ENCODE peak calls at places on chromosomes 1 and 21, in nine cellular contexts. One of them, this sample, is unnamed.

GRCh38 chr21:34807881-34808568 is 139.2 kb downstream of the CLIC6 start:
- DNase-seq in left cardiac atrium: peak
- DNase-seq in T-cell: peak
- DNase-seq in NCI-H2171: no peak
- DNase-seq in naive thymus-derived CD8-positive, alpha-beta T cell: no peak
- DNase-seq in SHP77: no peak
- DNase-seq in endothelial cell: no peak
- DNase-seq in sciatic nerve: no peak
- DNase-seq in non-pigmented ciliary epithelial cell: peak
- DNase-seq in this sample: no peak

GRCh38 chr1:43074244-43074643 is 97.8 kb downstream of the EBNA1BP2 start:
- DNase-seq in left cardiac atrium: no peak
- DNase-seq in T-cell: no peak
- DNase-seq in NCI-H2171: no peak
- DNase-seq in naive thymus-derived CD8-positive, alpha-beta T cell: no peak
- DNase-seq in SHP77: peak
- DNase-seq in endothelial cell: peak
- DNase-seq in sciatic nerve: no peak
- DNase-seq in non-pigmented ciliary epithelial cell: no peak
- DNase-seq in this sample: no peak

GRCh38 chr1:147105909-147106308 is 66.4 kb downstream of the PRKAB2 start:
- DNase-seq in left cardiac atrium: no peak
- DNase-seq in T-cell: no peak
- DNase-seq in NCI-H2171: no peak
- DNase-seq in naive thymus-derived CD8-positive, alpha-beta T cell: no peak
- DNase-seq in SHP77: no peak
- DNase-seq in endothelial cell: no peak
- DNase-seq in sciatic nerve: no peak
- DNase-seq in non-pigmented ciliary epithelial cell: no peak
- DNase-seq in this sample: no peak

GRCh38 chr1:30847358-30847972 is 61.1 kb downstream of the SDC3 start:
- DNase-seq in left cardiac atrium: peak
- DNase-seq in T-cell: no peak
- DNase-seq in NCI-H2171: no peak
- DNase-seq in naive thymus-derived CD8-positive, alpha-beta T cell: no peak
- DNase-seq in SHP77: peak
- DNase-seq in endothelial cell: peak
- DNase-seq in sciatic nerve: peak
- DNase-seq in non-pigmented ciliary epithelial cell: no peak
- DNase-seq in this sample: no peak

GRCh38 chr1:150536836-150537731 is 12.1 kb upstream of the ADAMTSL4 start:
- DNase-seq in left cardiac atrium: no peak
- DNase-seq in T-cell: no peak
- DNase-seq in NCI-H2171: no peak
- DNase-seq in naive thymus-derived CD8-positive, alpha-beta T cell: no peak
- DNase-seq in SHP77: no peak
- DNase-seq in endothelial cell: no peak
- DNase-seq in sciatic nerve: no peak
- DNase-seq in non-pigmented ciliary epithelial cell: no peak
- DNase-seq in this sample: no peak

GRCh38 chr1:86778510-86779218 is 74.3 kb downstream of the SH3GLB1 start:
- DNase-seq in left cardiac atrium: no peak
- DNase-seq in T-cell: no peak
- DNase-seq in NCI-H2171: no peak
- DNase-seq in naive thymus-derived CD8-positive, alpha-beta T cell: no peak
- DNase-seq in SHP77: no peak
- DNase-seq in endothelial cell: no peak
- DNase-seq in sciatic nerve: no peak
- DNase-seq in non-pigmented ciliary epithelial cell: no peak
- DNase-seq in this sample: no peak

GRCh38 chr1:203340112-203340804 is 10.7 kb downstream of the FMOD start:
- DNase-seq in left cardiac atrium: peak
- DNase-seq in T-cell: peak
- DNase-seq in NCI-H2171: peak
- DNase-seq in naive thymus-derived CD8-positive, alpha-beta T cell: peak
- DNase-seq in SHP77: peak
- DNase-seq in endothelial cell: peak
- DNase-seq in sciatic nerve: peak
- DNase-seq in non-pigmented ciliary epithelial cell: no peak
- DNase-seq in this sample: peak

GRCh38 chr1:118223426-118223825 is 38.4 kb upstream of the SPAG17 start:
- DNase-seq in left cardiac atrium: no peak
- DNase-seq in T-cell: no peak
- DNase-seq in NCI-H2171: no peak
- DNase-seq in naive thymus-derived CD8-positive, alpha-beta T cell: no peak
- DNase-seq in SHP77: peak
- DNase-seq in endothelial cell: peak
- DNase-seq in sciatic nerve: no peak
- DNase-seq in non-pigmented ciliary epithelial cell: no peak
- DNase-seq in this sample: no peak

GRCh38 chr1:119279441-119280415 is 88.9 kb upstream of the HAO2 start:
- DNase-seq in left cardiac atrium: no peak
- DNase-seq in T-cell: no peak
- DNase-seq in NCI-H2171: no peak
- DNase-seq in naive thymus-derived CD8-positive, alpha-beta T cell: no peak
- DNase-seq in SHP77: no peak
- DNase-seq in endothelial cell: no peak
- DNase-seq in sciatic nerve: no peak
- DNase-seq in non-pigmented ciliary epithelial cell: peak
- DNase-seq in this sample: no peak

GRCh38 chr1:29984544-29985375 is 738.6 kb downstream of the MATN1 start:
- DNase-seq in left cardiac atrium: no peak
- DNase-seq in T-cell: no peak
- DNase-seq in NCI-H2171: no peak
- DNase-seq in naive thymus-derived CD8-positive, alpha-beta T cell: no peak
- DNase-seq in SHP77: no peak
- DNase-seq in endothelial cell: no peak
- DNase-seq in sciatic nerve: no peak
- DNase-seq in non-pigmented ciliary epithelial cell: no peak
- DNase-seq in this sample: no peak

GRCh38 chr1:151881479-151881878 is 27.8 kb downstream of the THEM4 start:
- DNase-seq in left cardiac atrium: no peak
- DNase-seq in T-cell: no peak
- DNase-seq in NCI-H2171: no peak
- DNase-seq in naive thymus-derived CD8-positive, alpha-beta T cell: no peak
- DNase-seq in SHP77: no peak
- DNase-seq in endothelial cell: no peak
- DNase-seq in sciatic nerve: no peak
- DNase-seq in non-pigmented ciliary epithelial cell: no peak
- DNase-seq in this sample: no peak

GRCh38 chr1:9145021-9145668 is 16.2 kb upstream of the GPR157 start:
- DNase-seq in left cardiac atrium: no peak
- DNase-seq in T-cell: no peak
- DNase-seq in NCI-H2171: no peak
- DNase-seq in naive thymus-derived CD8-positive, alpha-beta T cell: no peak
- DNase-seq in SHP77: peak
- DNase-seq in endothelial cell: no peak
- DNase-seq in sciatic nerve: no peak
- DNase-seq in non-pigmented ciliary epithelial cell: no peak
- DNase-seq in this sample: no peak

GRCh38 chr1:19730232-19730631 is 65.6 kb downstream of the HTR6 start:
- DNase-seq in left cardiac atrium: no peak
- DNase-seq in T-cell: no peak
- DNase-seq in NCI-H2171: no peak
- DNase-seq in naive thymus-derived CD8-positive, alpha-beta T cell: no peak
- DNase-seq in SHP77: no peak
- DNase-seq in endothelial cell: no peak
- DNase-seq in sciatic nerve: no peak
- DNase-seq in non-pigmented ciliary epithelial cell: no peak
- DNase-seq in this sample: no peak

GRCh38 chr1:219092206-219092605 is 81.5 kb upstream of the LYPLAL1 start:
- DNase-seq in left cardiac atrium: no peak
- DNase-seq in T-cell: no peak
- DNase-seq in NCI-H2171: no peak
- DNase-seq in naive thymus-derived CD8-positive, alpha-beta T cell: no peak
- DNase-seq in SHP77: no peak
- DNase-seq in endothelial cell: no peak
- DNase-seq in sciatic nerve: no peak
- DNase-seq in non-pigmented ciliary epithelial cell: no peak
- DNase-seq in this sample: no peak

GRCh38 chr1:59096501-59096900 is 200.4 kb upstream of the FGGY start:
- DNase-seq in left cardiac atrium: peak
- DNase-seq in T-cell: no peak
- DNase-seq in NCI-H2171: no peak
- DNase-seq in naive thymus-derived CD8-positive, alpha-beta T cell: no peak
- DNase-seq in SHP77: no peak
- DNase-seq in endothelial cell: no peak
- DNase-seq in sciatic nerve: no peak
- DNase-seq in non-pigmented ciliary epithelial cell: no peak
- DNase-seq in this sample: no peak

GRCh38 chr1:204741440-204741839 is 55.9 kb upstream of the LRRN2 start:
- DNase-seq in left cardiac atrium: no peak
- DNase-seq in T-cell: no peak
- DNase-seq in NCI-H2171: no peak
- DNase-seq in naive thymus-derived CD8-positive, alpha-beta T cell: no peak
- DNase-seq in SHP77: no peak
- DNase-seq in endothelial cell: no peak
- DNase-seq in sciatic nerve: no peak
- DNase-seq in non-pigmented ciliary epithelial cell: no peak
- DNase-seq in this sample: no peak

GRCh38 chr21:16624468-16625102 is 888.3 kb upstream of the CXADR start:
- DNase-seq in left cardiac atrium: no peak
- DNase-seq in T-cell: no peak
- DNase-seq in NCI-H2171: no peak
- DNase-seq in naive thymus-derived CD8-positive, alpha-beta T cell: no peak
- DNase-seq in SHP77: no peak
- DNase-seq in endothelial cell: no peak
- DNase-seq in sciatic nerve: no peak
- DNase-seq in non-pigmented ciliary epithelial cell: no peak
- DNase-seq in this sample: no peak

GRCh38 chr1:71561729-71562128 is 480.9 kb upstream of the ZRANB2 start:
- DNase-seq in left cardiac atrium: no peak
- DNase-seq in T-cell: no peak
- DNase-seq in NCI-H2171: no peak
- DNase-seq in naive thymus-derived CD8-positive, alpha-beta T cell: no peak
- DNase-seq in SHP77: no peak
- DNase-seq in endothelial cell: no peak
- DNase-seq in sciatic nerve: no peak
- DNase-seq in non-pigmented ciliary epithelial cell: peak
- DNase-seq in this sample: no peak

GRCh38 chr1:80249699-80250098 is 1243.2 kb upstream of the ADGRL4 start:
- DNase-seq in left cardiac atrium: no peak
- DNase-seq in T-cell: no peak
- DNase-seq in NCI-H2171: no peak
- DNase-seq in naive thymus-derived CD8-positive, alpha-beta T cell: no peak
- DNase-seq in SHP77: no peak
- DNase-seq in endothelial cell: no peak
- DNase-seq in sciatic nerve: no peak
- DNase-seq in non-pigmented ciliary epithelial cell: no peak
- DNase-seq in this sample: no peak

GRCh38 chr1:47599777-47600176 is 161.9 kb downstream of the FOXD2 start:
- DNase-seq in left cardiac atrium: no peak
- DNase-seq in T-cell: no peak
- DNase-seq in NCI-H2171: no peak
- DNase-seq in naive thymus-derived CD8-positive, alpha-beta T cell: no peak
- DNase-seq in SHP77: no peak
- DNase-seq in endothelial cell: no peak
- DNase-seq in sciatic nerve: no peak
- DNase-seq in non-pigmented ciliary epithelial cell: no peak
- DNase-seq in this sample: no peak

GRCh38 chr1:115613767-115614166 is 28.0 kb upstream of the VANGL1 start:
- DNase-seq in left cardiac atrium: no peak
- DNase-seq in T-cell: no peak
- DNase-seq in NCI-H2171: no peak
- DNase-seq in naive thymus-derived CD8-positive, alpha-beta T cell: no peak
- DNase-seq in SHP77: no peak
- DNase-seq in endothelial cell: no peak
- DNase-seq in sciatic nerve: no peak
- DNase-seq in non-pigmented ciliary epithelial cell: no peak
- DNase-seq in this sample: no peak

GRCh38 chr1:27724961-27725373 is 794 bp upstream of the FAM76A start:
- DNase-seq in left cardiac atrium: peak
- DNase-seq in T-cell: peak
- DNase-seq in NCI-H2171: peak
- DNase-seq in naive thymus-derived CD8-positive, alpha-beta T cell: peak
- DNase-seq in SHP77: no peak
- DNase-seq in endothelial cell: no peak
- DNase-seq in sciatic nerve: peak
- DNase-seq in non-pigmented ciliary epithelial cell: no peak
- DNase-seq in this sample: no peak

GRCh38 chr1:5779608-5780323 is 212.5 kb downstream of the NPHP4 start:
- DNase-seq in left cardiac atrium: no peak
- DNase-seq in T-cell: no peak
- DNase-seq in NCI-H2171: no peak
- DNase-seq in naive thymus-derived CD8-positive, alpha-beta T cell: no peak
- DNase-seq in SHP77: no peak
- DNase-seq in endothelial cell: no peak
- DNase-seq in sciatic nerve: no peak
- DNase-seq in non-pigmented ciliary epithelial cell: no peak
- DNase-seq in this sample: no peak

GRCh38 chr1:41221995-41222991 is 19.8 kb downstream of the SCMH1 start:
- DNase-seq in left cardiac atrium: no peak
- DNase-seq in T-cell: no peak
- DNase-seq in NCI-H2171: peak
- DNase-seq in naive thymus-derived CD8-positive, alpha-beta T cell: no peak
- DNase-seq in SHP77: peak
- DNase-seq in endothelial cell: no peak
- DNase-seq in sciatic nerve: no peak
- DNase-seq in non-pigmented ciliary epithelial cell: no peak
- DNase-seq in this sample: no peak

GRCh38 chr1:152759453-152760173 is 1.8 kb downstream of the KPRP start:
- DNase-seq in left cardiac atrium: no peak
- DNase-seq in T-cell: no peak
- DNase-seq in NCI-H2171: no peak
- DNase-seq in naive thymus-derived CD8-positive, alpha-beta T cell: no peak
- DNase-seq in SHP77: no peak
- DNase-seq in endothelial cell: no peak
- DNase-seq in sciatic nerve: no peak
- DNase-seq in non-pigmented ciliary epithelial cell: no peak
- DNase-seq in this sample: no peak

This sample was measured in KG1.